ENCODE peak calls at places on chromosomes 1 and 21, in six cellular contexts. I is T-cell, Z is H54, Y is A549, F is posterior vena cava, X is A673. P is an unnamed sample.

GRCh38 chr1:19835573-19835972 is 20.5 kb upstream of the RNF186 start:
- DNase-seq in F (no peak), I (no peak), Z (no peak), Y (no peak), X (no peak), P (no peak)

GRCh38 chr21:44391345-44392091 is 38.1 kb downstream of the TRPM2 start:
- DNase-seq in F (peak), Z (no peak), Y (no peak), I (no peak), X (peak), P (no peak)

GRCh38 chr1:181033799-181034391 is at the start of gene MR1:
- DNase-seq in Y (peak), F (no peak), X (peak), I (peak), Z (peak), P (peak)

GRCh38 chr1:21313146-21313885 is 23.1 kb upstream of the ECE1 start:
- DNase-seq in F (no peak), Z (no peak), X (no peak), Y (no peak), I (no peak), P (no peak)

GRCh38 chr21:42676799-42677198 is 23.4 kb downstream of the PDE9A start:
- DNase-seq in Y (no peak), Z (no peak), F (no peak), X (no peak), I (no peak), P (no peak)

GRCh38 chr1:186536272-186536905 is 75.5 kb upstream of the PDC start:
- DNase-seq in I (no peak), F (no peak), Z (no peak), Y (no peak), X (peak), P (no peak)

GRCh38 chr1:43650306-43650941 is 475 bp downstream of the KDM4A start:
- DNase-seq in I (peak), X (peak), F (peak), Z (peak), Y (peak), P (peak)

GRCh38 chr1:43766086-43766784 is 58.9 kb downstream of the ST3GAL3 start:
- DNase-seq in X (peak), Z (no peak), I (no peak), Y (no peak), F (no peak), P (no peak)

GRCh38 chr1:205769641-205770365 is 5.5 kb downstream of the RAB29 start:
- DNase-seq in Z (no peak), Y (no peak), X (no peak), I (no peak), F (no peak), P (no peak)

GRCh38 chr1:23577056-23577985 is 18.0 kb upstream of the ID3 start:
- DNase-seq in X (no peak), Z (no peak), F (no peak), Y (no peak), I (no peak), P (no peak)

GRCh38 chr1:153881764-153882163 is 41.0 kb downstream of the GATAD2B start:
- DNase-seq in I (no peak), F (no peak), X (peak), Y (no peak), Z (no peak), P (no peak)

GRCh38 chr1:42456754-42457089 is 379 bp downstream of the PPCS start:
- DNase-seq in F (peak), I (peak), X (peak), Z (peak), Y (peak), P (no peak)

P was measured in HCT116.